ENCODE peak calls at places on chromosome 9, in ten cellular contexts. F is GM23248; O is T-cell; I is progenitor cell of endocrine pancreas; U is uterus; M is hippocampal formation; H is putamen; C is astrocyte; G is stimulated activated CD8-positive, alpha-beta memory T cell treated with anti-CD3 and anti-CD28 coated beads, Interleukin-12 subunit alpha, Interleukin-12 subunit beta, amount 100 ng/mL, for 1 hour; V is activated T-cell treated with anti-CD3 and anti-CD28 coated beads, Interleukin-2, amount 50 U/mL, for 1 hour. Y is an unnamed sample.

GRCh38 chr9:19271081-19271480 is 40.6 kb downstream of the DENND4C start:
- DNase-seq in C (no peak), O (no peak), U (no peak), M (no peak), I (no peak), F (no peak), H (no peak), G (no peak), V (no peak), Y (no peak)

GRCh38 chr9:111298831-111299603 is 31.0 kb downstream of the OR2K2 start:
- DNase-seq in H (peak; percentile 85), O (no peak), F (peak; percentile 76), C (peak; percentile 48), I (no peak), U (no peak), V (no peak), M (peak; percentile 88), G (no peak), Y (no peak)

GRCh38 chr9:89422151-89422918 is 75.6 kb downstream of the SEMA4D start:
- DNase-seq in I (no peak), G (no peak), U (no peak), H (no peak), O (no peak), M (no peak), F (peak; percentile 65), C (peak; percentile 54), V (peak; percentile 61), Y (no peak)

GRCh38 chr9:136645903-136646754 is 16.6 kb upstream of the EGFL7 start:
- DNase-seq in G (no peak), O (no peak), V (no peak), M (no peak), C (no peak), F (no peak), I (no peak), H (no peak), U (peak; percentile 56), Y (no peak)

GRCh38 chr9:114884787-114885452 is 45.5 kb downstream of the TNFSF8 start:
- DNase-seq in M (no peak), C (no peak), G (no peak), U (no peak), H (no peak), O (no peak), F (no peak), I (no peak), V (no peak), Y (no peak)

GRCh38 chr9:136193891-136194279 is 11.0 kb downstream of the LHX3 start:
- DNase-seq in V (no peak), O (no peak), H (no peak), M (no peak), U (no peak), G (no peak), I (no peak), F (no peak), C (no peak), Y (no peak)

GRCh38 chr9:121095057-121095456 is 20.3 kb downstream of the CNTRL start:
- DNase-seq in G (no peak), O (no peak), F (no peak), C (no peak), U (no peak), V (no peak), M (no peak), I (no peak), H (no peak), Y (no peak)

GRCh38 chr9:70466976-70467551 is 52.6 kb upstream of the KLF9 start:
- DNase-seq in F (peak; percentile 96), G (no peak), H (no peak), U (no peak), I (no peak), C (peak; percentile 76), M (peak; percentile 15), O (no peak), V (no peak), Y (no peak)

GRCh38 chr9:93949694-93950449 is 5.3 kb downstream of the BARX1 start:
- DNase-seq in I (no peak), V (no peak), G (no peak), F (peak; percentile 26), C (no peak), O (no peak), M (no peak), H (no peak), U (no peak), Y (no peak)

Y was measured in central memory CD8-positive, alpha-beta T cell.